ENCODE peak calls at places on chromosomes 4 and X, in ten cellular contexts. P is heart right ventricle; A is naive thymus-derived CD4-positive, alpha-beta T cell; T is CD4-positive, alpha-beta memory T cell; M is GM13976; E is Peyer's patch; F is cardiac septum; N is dorsolateral prefrontal cortex; K is posterior vena cava; S is GM23248. U is an unnamed sample.

GRCh38 chrX:24245201-24245600 is 68.7 kb downstream of the SUPT20HL2 start:
- DNase-seq in P (no peak), A (no peak), T (no peak), M (no peak), E (no peak), F (no peak), N (no peak), K (no peak), S (peak), U (no peak)

GRCh38 chr4:176435891-176436499 is 116.2 kb downstream of the SPCS3 start:
- DNase-seq in P (no peak), A (no peak), T (no peak), M (no peak), E (no peak), F (no peak), N (no peak), K (no peak), S (peak), U (no peak)

GRCh38 chrX:24879679-24880078 is 136.1 kb downstream of the ARX start:
- DNase-seq in P (no peak), A (no peak), T (no peak), M (no peak), E (no peak), F (no peak), N (no peak), K (no peak), S (no peak), U (no peak)

GRCh38 chr4:67380154-67380553 is 165.1 kb downstream of the CENPC start:
- DNase-seq in P (no peak), A (no peak), T (no peak), M (no peak), E (no peak), F (no peak), N (no peak), K (peak), S (no peak), U (no peak)

GRCh38 chr4:118344801-118345200 is 8.0 kb downstream of the PRSS12 start:
- DNase-seq in P (no peak), A (no peak), T (no peak), M (no peak), E (no peak), F (no peak), N (no peak), K (no peak), S (no peak), U (no peak)

GRCh38 chr4:109730294-109731051 is 603 bp upstream of the PLA2G12A start:
- DNase-seq in P (peak), A (no peak), T (peak), M (no peak), E (peak), F (no peak), N (peak), K (peak), S (peak), U (peak)

GRCh38 chrX:37697169-37697760 is 11.7 kb downstream of the XK start:
- DNase-seq in P (no peak), A (no peak), T (no peak), M (no peak), E (no peak), F (no peak), N (no peak), K (no peak), S (no peak), U (no peak)

GRCh38 chr4:23034726-23035125 is 342.0 kb downstream of the GBA3 start:
- DNase-seq in P (no peak), A (no peak), T (no peak), M (no peak), E (no peak), F (no peak), N (no peak), K (no peak), S (no peak), U (no peak)

GRCh38 chr4:116092961-116093360 is 979.5 kb upstream of the NDST4 start:
- DNase-seq in P (no peak), A (no peak), T (no peak), M (no peak), E (no peak), F (no peak), N (no peak), K (no peak), S (no peak), U (no peak)

GRCh38 chrX:46561931-46562721 is 11.4 kb upstream of the CHST7 start:
- DNase-seq in P (no peak), A (no peak), T (no peak), M (peak), E (no peak), F (peak), N (no peak), K (no peak), S (no peak), U (no peak)

U was measured in tibial artery.